ENCODE peak calls at places on chromosomes 13 and 19, in seven cellular contexts. One of them, this sample, is unnamed.

GRCh38 chr19:42076375-42076944 is 494 bp downstream of the ZNF574 start:
- DNase-seq in IMR-90: no peak
- DNase-seq in kidney epithelial cell: no peak
- DNase-seq in endothelial cell of umbilical vein: no peak
- DNase-seq in LNCaP clone FGC: no peak
- DNase-seq in type B pancreatic cell: no peak
- DNase-seq in colonic mucosa: peak; percentile 51
- DNase-seq in this sample: no peak

GRCh38 chr19:14003279-14004051 is 2.7 kb downstream of the RFX1 start:
- DNase-seq in type B pancreatic cell: no peak
- DNase-seq in kidney epithelial cell: no peak
- DNase-seq in colonic mucosa: no peak
- DNase-seq in LNCaP clone FGC: no peak
- DNase-seq in endothelial cell of umbilical vein: peak; percentile 28
- DNase-seq in IMR-90: no peak
- DNase-seq in this sample: no peak

GRCh38 chr13:59673301-59673700 is 490.4 kb downstream of the DIAPH3 start:
- DNase-seq in colonic mucosa: no peak
- DNase-seq in type B pancreatic cell: no peak
- DNase-seq in endothelial cell of umbilical vein: no peak
- DNase-seq in LNCaP clone FGC: no peak
- DNase-seq in kidney epithelial cell: no peak
- DNase-seq in IMR-90: peak; percentile 28
- DNase-seq in this sample: no peak

GRCh38 chr19:45218887-45219780 is 26.1 kb downstream of the EXOC3L2 start:
- DNase-seq in IMR-90: no peak
- DNase-seq in kidney epithelial cell: no peak
- DNase-seq in endothelial cell of umbilical vein: no peak
- DNase-seq in type B pancreatic cell: no peak
- DNase-seq in LNCaP clone FGC: no peak
- DNase-seq in colonic mucosa: no peak
- DNase-seq in this sample: no peak

GRCh38 chr13:61765940-61766666 is 350.5 kb upstream of the PCDH20 start:
- DNase-seq in endothelial cell of umbilical vein: no peak
- DNase-seq in type B pancreatic cell: no peak
- DNase-seq in kidney epithelial cell: no peak
- DNase-seq in colonic mucosa: no peak
- DNase-seq in LNCaP clone FGC: no peak
- DNase-seq in IMR-90: no peak
- DNase-seq in this sample: no peak

GRCh38 chr13:84873951-84874350 is 925.3 kb downstream of the SLITRK6 start:
- DNase-seq in endothelial cell of umbilical vein: no peak
- DNase-seq in IMR-90: no peak
- DNase-seq in kidney epithelial cell: no peak
- DNase-seq in LNCaP clone FGC: no peak
- DNase-seq in colonic mucosa: no peak
- DNase-seq in type B pancreatic cell: no peak
- DNase-seq in this sample: no peak

GRCh38 chr19:56538254-56538760 is 441 bp upstream of the ZFP28 start:
- DNase-seq in IMR-90: peak; percentile 85
- DNase-seq in endothelial cell of umbilical vein: peak; percentile 93
- DNase-seq in LNCaP clone FGC: peak; percentile 83
- DNase-seq in kidney epithelial cell: peak; percentile 62
- DNase-seq in type B pancreatic cell: peak; percentile 92
- DNase-seq in colonic mucosa: peak; percentile 93
- DNase-seq in this sample: peak; percentile 96

GRCh38 chr13:48600374-48601364 is 53.1 kb upstream of the CYSLTR2 start:
- DNase-seq in colonic mucosa: no peak
- DNase-seq in endothelial cell of umbilical vein: peak; percentile 98
- DNase-seq in LNCaP clone FGC: no peak
- DNase-seq in kidney epithelial cell: peak; percentile 86
- DNase-seq in IMR-90: peak; percentile 71
- DNase-seq in type B pancreatic cell: no peak
- DNase-seq in this sample: peak; percentile 10

GRCh38 chr19:34963531-34964406 is at the start of gene ZNF792:
- DNase-seq in type B pancreatic cell: peak; percentile 79
- DNase-seq in LNCaP clone FGC: no peak
- DNase-seq in endothelial cell of umbilical vein: peak; percentile 79
- DNase-seq in colonic mucosa: peak; percentile 84
- DNase-seq in kidney epithelial cell: no peak
- DNase-seq in IMR-90: peak; percentile 34
- DNase-seq in this sample: peak; percentile 88

GRCh38 chr13:97285221-97285955 is 63.3 kb downstream of the MBNL2 start:
- DNase-seq in kidney epithelial cell: no peak
- DNase-seq in endothelial cell of umbilical vein: peak; percentile 47
- DNase-seq in type B pancreatic cell: no peak
- DNase-seq in IMR-90: no peak
- DNase-seq in LNCaP clone FGC: no peak
- DNase-seq in colonic mucosa: no peak
- DNase-seq in this sample: no peak

GRCh38 chr19:1910169-1910568 is 5.0 kb downstream of the ADAT3 start:
- DNase-seq in endothelial cell of umbilical vein: no peak
- DNase-seq in IMR-90: peak; percentile 20
- DNase-seq in kidney epithelial cell: no peak
- DNase-seq in type B pancreatic cell: no peak
- DNase-seq in LNCaP clone FGC: no peak
- DNase-seq in colonic mucosa: no peak
- DNase-seq in this sample: no peak

GRCh38 chr19:33862991-33863390 is 66.3 kb downstream of the KCTD15 start:
- DNase-seq in colonic mucosa: no peak
- DNase-seq in LNCaP clone FGC: no peak
- DNase-seq in endothelial cell of umbilical vein: no peak
- DNase-seq in type B pancreatic cell: peak; percentile 72
- DNase-seq in kidney epithelial cell: no peak
- DNase-seq in IMR-90: no peak
- DNase-seq in this sample: peak; percentile 78

GRCh38 chr19:41265376-41266153 is 1.4 kb downstream of the HNRNPUL1 start:
- DNase-seq in endothelial cell of umbilical vein: peak; percentile 34
- DNase-seq in colonic mucosa: peak; percentile 38
- DNase-seq in LNCaP clone FGC: no peak
- DNase-seq in type B pancreatic cell: no peak
- DNase-seq in IMR-90: peak; percentile 37
- DNase-seq in kidney epithelial cell: no peak
- DNase-seq in this sample: no peak

GRCh38 chr13:34822681-34823080 is 119.4 kb upstream of the NBEA start:
- DNase-seq in IMR-90: no peak
- DNase-seq in LNCaP clone FGC: no peak
- DNase-seq in endothelial cell of umbilical vein: no peak
- DNase-seq in colonic mucosa: no peak
- DNase-seq in type B pancreatic cell: no peak
- DNase-seq in kidney epithelial cell: no peak
- DNase-seq in this sample: no peak

GRCh38 chr13:41401371-41401770 is 56.0 kb upstream of the RGCC start:
- DNase-seq in IMR-90: no peak
- DNase-seq in type B pancreatic cell: no peak
- DNase-seq in colonic mucosa: no peak
- DNase-seq in endothelial cell of umbilical vein: no peak
- DNase-seq in LNCaP clone FGC: no peak
- DNase-seq in kidney epithelial cell: no peak
- DNase-seq in this sample: peak; percentile 48

GRCh38 chr13:59531571-59532091 is 632.1 kb downstream of the DIAPH3 start:
- DNase-seq in endothelial cell of umbilical vein: peak; percentile 98
- DNase-seq in kidney epithelial cell: peak; percentile 50
- DNase-seq in LNCaP clone FGC: no peak
- DNase-seq in type B pancreatic cell: no peak
- DNase-seq in colonic mucosa: peak; percentile 64
- DNase-seq in IMR-90: peak; percentile 89
- DNase-seq in this sample: peak; percentile 91

GRCh38 chr13:109945206-109945960 is 159.0 kb upstream of the IRS2 start:
- DNase-seq in endothelial cell of umbilical vein: no peak
- DNase-seq in IMR-90: peak; percentile 79
- DNase-seq in colonic mucosa: no peak
- DNase-seq in kidney epithelial cell: peak; percentile 32
- DNase-seq in LNCaP clone FGC: no peak
- DNase-seq in type B pancreatic cell: no peak
- DNase-seq in this sample: no peak

GRCh38 chr13:50539791-50540530 is 303.5 kb downstream of the DLEU7 start:
- DNase-seq in kidney epithelial cell: no peak
- DNase-seq in LNCaP clone FGC: no peak
- DNase-seq in colonic mucosa: no peak
- DNase-seq in IMR-90: no peak
- DNase-seq in endothelial cell of umbilical vein: no peak
- DNase-seq in type B pancreatic cell: no peak
- DNase-seq in this sample: no peak

GRCh38 chr19:15595069-15595468 is 19.9 kb upstream of the CYP4F8 start:
- DNase-seq in colonic mucosa: no peak
- DNase-seq in kidney epithelial cell: no peak
- DNase-seq in IMR-90: no peak
- DNase-seq in type B pancreatic cell: no peak
- DNase-seq in LNCaP clone FGC: peak; percentile 83
- DNase-seq in endothelial cell of umbilical vein: no peak
- DNase-seq in this sample: peak; percentile 27

GRCh38 chr19:47112664-47113445 is 721 bp downstream of the ZC3H4 start:
- DNase-seq in IMR-90: peak; percentile 99
- DNase-seq in LNCaP clone FGC: peak; percentile 88
- DNase-seq in type B pancreatic cell: peak; percentile 99
- DNase-seq in kidney epithelial cell: peak; percentile 92
- DNase-seq in endothelial cell of umbilical vein: peak; percentile 100
- DNase-seq in colonic mucosa: peak; percentile 99
- DNase-seq in this sample: peak; percentile 100

GRCh38 chr13:83121904-83122303 is 760.4 kb downstream of the SLITRK1 start:
- DNase-seq in IMR-90: peak; percentile 36
- DNase-seq in endothelial cell of umbilical vein: no peak
- DNase-seq in kidney epithelial cell: no peak
- DNase-seq in LNCaP clone FGC: no peak
- DNase-seq in colonic mucosa: no peak
- DNase-seq in type B pancreatic cell: no peak
- DNase-seq in this sample: no peak

GRCh38 chr19:38658462-38659306 is 11.2 kb downstream of the ACTN4 start:
- DNase-seq in IMR-90: peak; percentile 100
- DNase-seq in type B pancreatic cell: no peak
- DNase-seq in kidney epithelial cell: peak; percentile 98
- DNase-seq in endothelial cell of umbilical vein: peak; percentile 98
- DNase-seq in LNCaP clone FGC: peak; percentile 100
- DNase-seq in colonic mucosa: peak; percentile 70
- DNase-seq in this sample: no peak

GRCh38 chr19:29887498-29887897 is 54.5 kb upstream of the URI1 start:
- DNase-seq in type B pancreatic cell: no peak
- DNase-seq in kidney epithelial cell: no peak
- DNase-seq in IMR-90: peak; percentile 10
- DNase-seq in LNCaP clone FGC: no peak
- DNase-seq in colonic mucosa: no peak
- DNase-seq in endothelial cell of umbilical vein: peak; percentile 33
- DNase-seq in this sample: no peak

GRCh38 chr19:22545751-22546150 is 88.4 kb upstream of the ZNF492 start:
- DNase-seq in type B pancreatic cell: no peak
- DNase-seq in IMR-90: no peak
- DNase-seq in kidney epithelial cell: no peak
- DNase-seq in LNCaP clone FGC: no peak
- DNase-seq in endothelial cell of umbilical vein: no peak
- DNase-seq in colonic mucosa: peak; percentile 27
- DNase-seq in this sample: no peak

DNA sequence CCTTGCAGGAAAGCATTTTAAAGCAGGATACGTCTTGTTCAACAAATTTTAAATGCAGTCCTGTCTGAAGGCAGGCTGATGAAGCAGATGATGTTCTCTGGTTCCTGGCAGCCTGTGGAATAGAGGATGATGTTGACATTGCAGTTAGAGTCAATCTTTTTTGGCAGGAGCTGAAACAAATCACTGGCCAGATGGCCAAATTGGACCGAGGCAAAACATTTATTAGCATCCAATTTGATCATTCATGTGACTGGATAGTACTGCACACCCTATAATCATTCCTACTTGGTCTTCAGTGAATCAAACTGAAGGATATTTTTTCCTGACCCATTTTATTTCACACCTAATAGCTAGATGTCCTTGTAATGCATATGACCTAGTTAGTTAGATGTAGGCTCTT is 172.2 kb upstream of the SLC10A2 start:
- DNase-seq in kidney epithelial cell: no peak
- DNase-seq in type B pancreatic cell: no peak
- DNase-seq in LNCaP clone FGC: no peak
- DNase-seq in colonic mucosa: no peak
- DNase-seq in IMR-90: no peak
- DNase-seq in endothelial cell of umbilical vein: no peak
- DNase-seq in this sample: no peak
- TF ChIP-seq CTCF in kidney epithelial cell: no peak
- TF ChIP-seq CTCF in type B pancreatic cell: no peak
- TF ChIP-seq CTCF in LNCaP clone FGC: no peak
- TF ChIP-seq CTCF in colonic mucosa: no peak
- TF ChIP-seq CTCF in IMR-90: no peak
- TF ChIP-seq CTCF in endothelial cell of umbilical vein: no peak
- TF ChIP-seq CTCF in this sample: no peak

GRCh38 chr19:4829001-4829712 is 2.4 kb downstream of the TICAM1 start:
- DNase-seq in LNCaP clone FGC: no peak
- DNase-seq in type B pancreatic cell: no peak
- DNase-seq in kidney epithelial cell: no peak
- DNase-seq in IMR-90: no peak
- DNase-seq in endothelial cell of umbilical vein: no peak
- DNase-seq in colonic mucosa: peak; percentile 67
- DNase-seq in this sample: no peak
- TF ChIP-seq CTCF in LNCaP clone FGC: no peak
- TF ChIP-seq CTCF in type B pancreatic cell: no peak
- TF ChIP-seq CTCF in kidney epithelial cell: no peak
- TF ChIP-seq CTCF in IMR-90: no peak
- TF ChIP-seq CTCF in endothelial cell of umbilical vein: no peak
- TF ChIP-seq CTCF in colonic mucosa: no peak
- TF ChIP-seq CTCF in this sample: no peak

GRCh38 chr13:113123226-113124150 is 889 bp downstream of the F10 start:
- DNase-seq in type B pancreatic cell: peak; percentile 68
- DNase-seq in endothelial cell of umbilical vein: no peak
- DNase-seq in kidney epithelial cell: no peak
- DNase-seq in colonic mucosa: no peak
- DNase-seq in IMR-90: no peak
- DNase-seq in LNCaP clone FGC: no peak
- DNase-seq in this sample: peak; percentile 75
- TF ChIP-seq CTCF in type B pancreatic cell: peak; percentile 27
- TF ChIP-seq CTCF in endothelial cell of umbilical vein: peak; percentile 28
- TF ChIP-seq CTCF in kidney epithelial cell: peak; percentile 19
- TF ChIP-seq CTCF in colonic mucosa: no peak
- TF ChIP-seq CTCF in IMR-90: peak; percentile 24
- TF ChIP-seq CTCF in LNCaP clone FGC: peak; percentile 15
- TF ChIP-seq CTCF in this sample: no peak

DNA sequence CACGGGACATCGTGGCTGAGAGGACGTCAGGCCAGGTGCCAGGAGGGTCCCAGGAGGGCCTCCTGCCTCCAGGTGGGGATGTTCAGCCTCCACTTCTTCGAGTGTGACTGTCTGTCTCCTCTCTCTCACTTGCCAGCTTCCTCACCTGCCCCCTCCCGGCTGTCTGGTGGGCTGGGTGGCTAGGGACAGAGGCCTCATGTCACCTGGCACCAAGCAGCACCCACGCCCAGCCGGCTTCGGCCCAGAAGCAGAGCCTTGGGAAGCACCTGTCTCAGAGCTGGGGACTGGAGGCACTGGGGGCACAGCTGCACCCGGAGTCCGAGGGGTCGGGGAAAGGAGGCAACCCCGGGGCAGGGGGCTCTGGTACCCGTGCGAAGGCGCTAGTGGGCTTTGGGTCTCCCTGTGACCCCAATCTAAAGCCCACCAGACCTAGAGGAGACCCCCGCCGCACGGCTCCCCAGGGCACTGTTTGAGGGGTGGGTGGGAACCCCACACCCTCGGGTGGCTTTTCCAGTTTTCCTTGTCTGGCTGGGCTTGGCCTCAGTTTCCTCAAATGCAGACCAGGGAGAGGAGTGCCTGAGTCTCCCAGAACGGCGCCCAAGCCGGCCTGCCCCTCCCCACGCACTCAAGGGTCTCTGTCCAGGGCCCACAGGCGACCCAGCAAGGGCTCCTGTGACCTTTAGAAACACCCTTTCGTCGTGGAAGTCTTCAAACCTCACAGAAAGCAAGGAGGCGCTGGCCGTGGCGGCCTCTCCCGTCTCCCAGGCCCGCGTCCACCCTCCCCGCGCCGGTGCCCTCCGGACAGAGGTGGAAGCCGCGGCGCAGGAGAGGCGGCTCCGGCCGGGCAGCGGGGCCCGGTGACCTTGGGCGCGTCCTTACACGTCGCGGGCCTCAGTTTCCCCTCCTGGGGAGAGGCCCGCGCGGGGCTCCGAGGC is 656 bp upstream of the HCN2 start:
- DNase-seq in kidney epithelial cell: no peak
- DNase-seq in type B pancreatic cell: no peak
- DNase-seq in LNCaP clone FGC: no peak
- DNase-seq in IMR-90: no peak
- DNase-seq in colonic mucosa: no peak
- DNase-seq in endothelial cell of umbilical vein: no peak
- DNase-seq in this sample: no peak
- TF ChIP-seq CTCF in kidney epithelial cell: no peak
- TF ChIP-seq CTCF in type B pancreatic cell: no peak
- TF ChIP-seq CTCF in LNCaP clone FGC: no peak
- TF ChIP-seq CTCF in IMR-90: no peak
- TF ChIP-seq CTCF in colonic mucosa: no peak
- TF ChIP-seq CTCF in endothelial cell of umbilical vein: no peak
- TF ChIP-seq CTCF in this sample: no peak